ENCODE peak calls at places on chromosome 6, in four cellular contexts. F is transverse colon, S is Caco-2, N is HFF-Myc. B is an unnamed sample.

GRCh38 chr6:42451146-42451594 is 556 bp downstream of the TRERF1 start:
- DNase-seq in F (no peak), S (no peak), N (no peak), B (no peak)

GRCh38 chr6:26500102-26500501 is at the start of gene BTN1A1:
- DNase-seq in F (no peak), S (peak), N (no peak), B (no peak)

GRCh38 chr6:117615981-117616961 is 14.0 kb upstream of the GOPC start:
- DNase-seq in F (no peak), S (no peak), N (no peak), B (peak)

GRCh38 chr6:45445749-45446454 is 68.2 kb upstream of the SUPT3H start:
- DNase-seq in F (peak), S (peak), N (peak), B (peak)

GRCh38 chr6:147040041-147040440 is 164.2 kb upstream of the STXBP5 start:
- DNase-seq in F (no peak), S (no peak), N (no peak), B (no peak)

GRCh38 chr6:72657798-72658197 is 35.9 kb downstream of the KCNQ5 start:
- DNase-seq in F (no peak), S (no peak), N (no peak), B (peak)

GRCh38 chr6:138817799-138818198 is 21.9 kb downstream of the ECT2L start:
- DNase-seq in F (peak), S (peak), N (peak), B (peak)

GRCh38 chr6:17057322-17057721 is 44.5 kb upstream of the STMND1 start:
- DNase-seq in F (no peak), S (no peak), N (no peak), B (peak)

GRCh38 chr6:82861121-82861520 is 204.5 kb downstream of the UBE3D start:
- DNase-seq in F (no peak), S (no peak), N (no peak), B (peak)

DNA sequence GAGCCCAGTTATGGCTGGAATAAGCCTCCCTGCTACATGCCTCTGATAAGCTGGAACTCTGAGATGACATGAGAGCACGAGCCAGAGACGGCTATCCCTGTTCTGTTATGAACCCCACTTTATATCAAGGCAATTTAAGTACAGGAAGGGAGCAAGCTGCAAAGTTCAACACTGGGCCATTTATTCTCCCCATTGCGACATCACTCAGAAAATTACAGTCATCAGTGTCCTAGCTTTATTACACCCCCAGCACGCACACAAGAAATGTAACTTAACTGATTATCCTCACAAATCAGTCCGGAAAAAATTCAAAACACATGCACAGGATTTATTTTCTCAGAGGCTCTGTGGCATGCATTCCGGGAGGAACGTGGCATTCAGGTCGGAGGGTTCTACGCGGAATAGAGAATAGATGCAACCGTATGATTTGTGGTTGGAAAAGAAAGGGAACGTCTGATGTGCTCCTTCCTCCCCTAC is 125.4 kb upstream of the SLC2A12 start:
- DNase-seq in F (peak), S (no peak), N (no peak), B (peak)
- H3K4me3 ChIP-seq in F (peak), S (peak), N (peak), B (peak)

GRCh38 chr6:118896339-118897136 is 2.6 kb downstream of the ASF1A start:
- DNase-seq in F (no peak), S (no peak), N (no peak), B (peak)

GRCh38 chr6:118894425-118895240 is 681 bp downstream of the ASF1A start:
- DNase-seq in F (peak), S (peak), N (no peak), B (peak)

GRCh38 chr6:118899948-118900347 is 6.0 kb downstream of the ASF1A start:
- DNase-seq in F (no peak), S (no peak), N (no peak), B (no peak)

GRCh38 chr6:118895241-118895561 is 1.2 kb downstream of the ASF1A start:
- DNase-seq in F (no peak), S (no peak), N (no peak), B (no peak)

GRCh38 chr6:118897386-118897785 is 3.4 kb downstream of the ASF1A start:
- DNase-seq in F (no peak), S (no peak), N (no peak), B (peak)
- H3K4me3 ChIP-seq in F (no peak), S (no peak), N (no peak), B (no peak)

GRCh38 chr6:33508935-33509926 is 54.9 kb downstream of the ZBTB9 start:
- DNase-seq in F (no peak), S (no peak), N (no peak), B (no peak)

GRCh38 chr6:33507261-33507660 is 52.9 kb downstream of the ZBTB9 start:
- DNase-seq in F (no peak), S (no peak), N (no peak), B (no peak)

GRCh38 chr6:33502486-33502885 is 48.1 kb downstream of the ZBTB9 start:
- DNase-seq in F (no peak), S (no peak), N (no peak), B (no peak)

GRCh38 chr6:33504486-33504885 is 50.1 kb downstream of the ZBTB9 start:
- DNase-seq in F (no peak), S (no peak), N (no peak), B (no peak)

GRCh38 chr6:33505544-33506330 is 51.4 kb downstream of the ZBTB9 start:
- DNase-seq in F (no peak), S (peak), N (no peak), B (no peak)
- H3K4me3 ChIP-seq in F (no peak), S (no peak), N (no peak), B (no peak)

DNA sequence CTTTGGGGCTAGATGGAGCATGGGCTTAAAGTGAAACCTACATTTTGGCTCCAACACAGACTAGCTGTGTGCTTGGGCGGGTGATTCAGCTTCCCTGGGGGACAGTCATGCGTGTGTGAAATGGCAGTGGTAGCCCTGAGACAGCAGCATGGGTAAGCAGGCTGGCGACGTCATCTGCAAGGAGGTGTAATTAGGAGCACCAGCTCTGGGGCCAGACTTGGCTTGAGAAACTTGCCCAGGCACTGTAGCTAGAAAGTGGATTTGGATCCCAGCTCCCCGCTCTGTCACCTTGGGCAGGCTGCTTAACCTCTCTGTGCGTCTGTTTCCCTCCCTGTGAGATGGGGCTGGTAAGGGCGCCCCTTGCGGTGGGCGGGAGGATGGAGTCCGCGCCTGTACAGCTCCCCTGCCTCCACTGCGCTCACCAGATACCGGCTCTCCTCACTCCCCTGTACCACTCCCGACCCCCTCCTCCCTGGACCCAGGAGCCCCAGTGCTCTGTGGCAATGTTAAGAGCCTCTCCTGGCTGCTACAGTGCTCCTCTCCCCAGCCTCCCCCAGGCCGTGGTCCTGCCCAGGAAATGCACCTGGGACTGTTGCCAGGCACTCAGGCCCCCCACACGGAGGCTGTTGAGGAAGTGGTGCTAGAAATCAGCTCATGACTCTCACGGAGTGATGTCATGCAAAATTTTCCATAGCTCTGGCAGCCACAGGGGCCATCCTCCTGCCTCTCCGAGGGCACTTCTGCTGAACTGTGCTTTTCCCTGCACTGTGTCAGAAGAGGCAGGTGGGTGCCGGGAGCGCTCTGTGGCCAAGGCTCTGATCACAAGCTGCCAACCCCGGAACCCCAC is 44.6 kb downstream of the SYNJ2 start:
- DNase-seq in F (peak), S (no peak), N (peak), B (peak)
- H3K4me3 ChIP-seq in F (no peak), S (no peak), N (peak), B (peak)

GRCh38 chr6:13910443-13910842 is 14.3 kb upstream of the RNF182 start:
- DNase-seq in F (no peak), S (no peak), N (no peak), B (no peak)

GRCh38 chr6:13915566-13916229 is 9.1 kb upstream of the RNF182 start:
- DNase-seq in F (no peak), S (no peak), N (no peak), B (no peak)

GRCh38 chr6:13911337-13911736 is 13.4 kb upstream of the RNF182 start:
- DNase-seq in F (no peak), S (no peak), N (no peak), B (no peak)

GRCh38 chr6:13914346-13914745 is 10.4 kb upstream of the RNF182 start:
- DNase-seq in F (no peak), S (no peak), N (no peak), B (peak)

GRCh38 chr6:13913226-13914001 is 11.3 kb upstream of the RNF182 start:
- DNase-seq in F (no peak), S (no peak), N (no peak), B (no peak)
- H3K4me3 ChIP-seq in F (no peak), S (no peak), N (no peak), B (no peak)

DNA sequence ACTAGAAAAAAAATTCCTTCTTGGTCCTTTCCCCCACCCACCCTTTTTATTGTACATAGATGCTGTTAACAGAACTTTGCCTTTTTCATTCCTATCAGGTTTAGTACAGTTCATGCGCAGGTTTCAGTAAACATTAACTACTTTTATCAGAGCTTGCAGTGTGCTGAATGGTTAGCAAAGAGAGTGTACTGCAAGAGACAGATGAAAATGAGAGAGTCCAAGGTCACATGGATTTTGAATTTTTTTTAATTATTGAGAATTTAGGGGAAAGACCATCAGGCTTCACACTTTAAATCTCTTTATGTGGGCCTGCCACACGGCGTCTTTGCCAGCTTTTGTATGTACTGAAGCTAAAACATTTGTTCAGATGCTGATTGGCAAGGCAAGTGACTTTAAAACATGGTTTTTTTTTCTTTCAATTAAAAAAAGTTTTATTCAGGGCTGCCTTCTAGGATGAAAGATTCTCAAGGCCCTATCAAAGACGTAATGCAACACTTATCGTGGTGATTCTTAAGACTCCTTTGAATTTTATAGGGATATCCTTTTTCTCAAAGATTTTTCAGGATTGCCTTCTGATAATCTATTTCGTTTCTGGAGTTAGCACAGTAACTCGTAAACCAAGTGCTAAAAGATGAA is 32.2 kb downstream of the RREB1 start:
- DNase-seq in F (no peak), S (peak), N (no peak), B (no peak)
- H3K4me3 ChIP-seq in F (no peak), S (peak), N (no peak), B (no peak)

GRCh38 chr6:87573307-87574024 is 16.3 kb downstream of the RARS2 start:
- DNase-seq in F (no peak), S (no peak), N (no peak), B (no peak)

GRCh38 chr6:87572031-87572430 is 17.8 kb downstream of the RARS2 start:
- DNase-seq in F (no peak), S (no peak), N (no peak), B (no peak)

GRCh38 chr6:87572860-87573259 is 16.9 kb downstream of the RARS2 start:
- DNase-seq in F (no peak), S (no peak), N (no peak), B (no peak)

GRCh38 chr6:87575423-87575822 is 14.4 kb downstream of the RARS2 start:
- DNase-seq in F (no peak), S (no peak), N (no peak), B (no peak)

GRCh38 chr6:87574237-87574636 is 15.6 kb downstream of the RARS2 start:
- DNase-seq in F (no peak), S (peak), N (no peak), B (no peak)
- H3K4me3 ChIP-seq in F (no peak), S (no peak), N (no peak), B (no peak)

GRCh38 chr6:116514103-116514502 is 2.7 kb downstream of the CALHM5 start:
- DNase-seq in F (no peak), S (no peak), N (no peak), B (no peak)

GRCh38 chr6:116512709-116513108 is 1.3 kb downstream of the CALHM5 start:
- DNase-seq in F (no peak), S (no peak), N (no peak), B (no peak)

GRCh38 chr6:116512155-116512559 is 718 bp downstream of the CALHM5 start:
- DNase-seq in F (no peak), S (no peak), N (no peak), B (no peak)

GRCh38 chr6:116511424-116512131 is at the start of gene CALHM5:
- DNase-seq in F (peak), S (peak), N (peak), B (peak)

GRCh38 chr6:116513224-116513875 is 1.9 kb downstream of the CALHM5 start:
- DNase-seq in F (no peak), S (no peak), N (no peak), B (no peak)
- H3K4me3 ChIP-seq in F (peak), S (no peak), N (no peak), B (peak)

DNA sequence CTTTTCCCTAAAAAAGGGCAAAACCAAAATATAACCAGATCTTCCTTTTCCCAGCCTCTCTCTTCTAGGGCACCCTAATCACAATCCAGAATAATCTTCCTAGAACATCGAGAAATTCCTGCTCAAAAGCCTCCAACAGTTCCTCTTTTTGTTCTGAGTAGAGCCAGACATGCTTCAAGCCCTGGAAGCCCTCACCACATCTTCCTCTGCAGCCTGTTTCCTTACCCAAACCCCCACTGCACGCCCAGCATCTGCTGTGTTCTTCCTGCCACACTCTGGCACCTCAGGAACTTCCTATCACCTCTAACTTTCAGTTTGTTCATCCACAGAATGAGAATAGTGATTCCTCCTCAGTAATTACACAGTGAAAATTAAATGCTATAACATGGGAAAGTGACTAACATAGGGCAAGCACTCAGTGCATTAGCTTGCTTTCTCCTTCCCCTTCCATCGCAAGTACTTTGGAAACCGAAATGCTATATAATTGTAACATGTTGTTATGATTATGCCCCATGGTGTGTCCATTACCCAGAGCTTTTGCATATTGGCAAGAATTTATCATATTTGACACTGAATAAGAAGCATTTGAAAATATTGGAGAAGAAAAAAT is 26.3 kb downstream of the C6orf89 start:
- DNase-seq in F (no peak), S (no peak), N (no peak), B (no peak)
- H3K4me3 ChIP-seq in F (no peak), S (no peak), N (no peak), B (no peak)

GRCh38 chr6:109977791-109978173 is 329 bp upstream of the GPR6 start:
- DNase-seq in F (no peak), S (no peak), N (no peak), B (no peak)
- H3K4me3 ChIP-seq in F (no peak), S (no peak), N (no peak), B (no peak)